ENCODE peak calls at places on chromosomes 4 and X, in six cellular contexts. O, Q, X, Z, S and I are unnamed samples.

GRCh38 chr4:105619193-105619931 is 66.9 kb downstream of the ARHGEF38 start:
- DNase-seq in O (no peak), Z (peak; percentile 73), S (no peak), X (peak; percentile 39), Q (no peak), I (no peak)

GRCh38 chrX:65127804-65128203 is 151.6 kb upstream of the ZC4H2 start:
- DNase-seq in Q (no peak), X (no peak), O (no peak), S (no peak), Z (no peak), I (no peak)

GRCh38 chrX:136260801-136261200 is 9.6 kb upstream of the MAP7D3 start:
- DNase-seq in Z (peak; percentile 87), Q (no peak), X (peak; percentile 54), S (no peak), O (no peak), I (peak; percentile 36)

GRCh38 chrX:3548743-3549441 is 164.6 kb downstream of the PRKX start:
- DNase-seq in O (peak; percentile 78), Z (peak; percentile 48), S (no peak), Q (no peak), X (peak; percentile 86), I (no peak)

GRCh38 chr4:108192056-108192455 is 23.3 kb upstream of the LEF1 start:
- DNase-seq in Q (no peak), O (no peak), X (no peak), S (no peak), Z (no peak), I (no peak)

GRCh38 chr4:53595204-53595603 is 3.9 kb upstream of the LNX1 start:
- DNase-seq in O (no peak), X (no peak), Q (no peak), S (no peak), Z (no peak), I (no peak)

GRCh38 chrX:51608071-51608470 is 10.6 kb downstream of the CENPVL3 start:
- DNase-seq in Q (no peak), S (no peak), X (peak; percentile 34), Z (no peak), O (no peak), I (no peak)

GRCh38 chr4:56681158-56681848 is at the start of gene HOPX:
- DNase-seq in O (no peak), Q (peak; percentile 17), S (no peak), Z (peak; percentile 86), X (peak; percentile 67), I (no peak)

GRCh38 chr4:67288964-67289363 is 256.3 kb downstream of the CENPC start:
- DNase-seq in S (peak; percentile 66), Q (peak; percentile 30), Z (peak; percentile 55), O (no peak), X (peak; percentile 15), I (no peak)

GRCh38 chr4:6917445-6918241 is 8.0 kb downstream of the TBC1D14 start:
- DNase-seq in Q (no peak), O (no peak), S (peak; percentile 36), X (peak; percentile 34), Z (peak; percentile 24), I (no peak)

GRCh38 chrX:107429090-107429489 is 20.4 kb upstream of the FRMPD3 start:
- DNase-seq in O (no peak), S (peak; percentile 15), X (peak; percentile 39), Q (no peak), Z (peak; percentile 37), I (no peak)

GRCh38 chrX:119622356-119623232 is 16.4 kb upstream of the NKRF start:
- DNase-seq in Q (no peak), X (peak; percentile 72), Z (no peak), S (no peak), O (no peak), I (no peak)

GRCh38 chr4:74451214-74451661 is 6.3 kb downstream of the AREG start:
- DNase-seq in X (peak; percentile 79), Q (no peak), O (no peak), S (no peak), Z (peak; percentile 85), I (no peak)

GRCh38 chr4:79445371-79445781 is 37.3 kb upstream of the GK2 start:
- DNase-seq in S (no peak), X (no peak), O (no peak), Z (no peak), Q (no peak), I (no peak)

GRCh38 chr4:57098415-57098814 is 11.8 kb downstream of the IGFBP7 start:
- DNase-seq in Z (no peak), S (no peak), O (no peak), Q (no peak), X (peak; percentile 31), I (no peak)

GRCh38 chr4:115234405-115235093 is 121.1 kb upstream of the NDST4 start:
- DNase-seq in O (no peak), S (peak; percentile 15), Q (no peak), X (no peak), Z (peak; percentile 42), I (no peak)

GRCh38 chrX:104370089-104370488 is 115.4 kb upstream of the ESX1 start:
- DNase-seq in S (peak; percentile 3), O (no peak), X (peak; percentile 14), Z (peak; percentile 85), Q (no peak), I (no peak)

GRCh38 chr4:55910140-55910539 is 38.6 kb upstream of the CEP135 start:
- DNase-seq in X (peak; percentile 46), S (no peak), Q (no peak), Z (peak; percentile 36), O (no peak), I (no peak)

GRCh38 chr4:13548059-13548983 is 4.0 kb upstream of the NKX3-2 start:
- DNase-seq in Q (no peak), Z (peak; percentile 22), S (peak; percentile 30), O (no peak), X (no peak), I (no peak)

GRCh38 chr4:8078109-8078494 is 80.5 kb downstream of the ABLIM2 start:
- DNase-seq in S (no peak), O (no peak), Z (no peak), Q (no peak), X (no peak), I (no peak)

GRCh38 chr4:20248155-20248558 is 3.5 kb upstream of the SLIT2 start:
- DNase-seq in Q (no peak), Z (peak; percentile 82), X (peak; percentile 84), O (peak; percentile 74), S (peak; percentile 31), I (peak; percentile 85)

GRCh38 chr4:89305028-89305427 is 2.6 kb downstream of the GPRIN3 start:
- DNase-seq in X (no peak), O (no peak), Z (no peak), Q (no peak), S (no peak), I (no peak)

GRCh38 chrX:106802388-106803275 is at the start of gene TBC1D8B:
- DNase-seq in Q (peak; percentile 48), S (peak; percentile 52), X (peak; percentile 94), Z (peak; percentile 94), O (peak; percentile 70), I (peak; percentile 72)

GRCh38 chr4:475962-476361 is 23.0 kb downstream of the ZNF721 start:
- DNase-seq in S (no peak), Q (no peak), O (no peak), Z (no peak), X (no peak), I (no peak)

GRCh38 chr4:1249148-1249730 is 309 bp upstream of the CTBP1 start:
- DNase-seq in X (peak; percentile 93), S (peak; percentile 78), Q (peak; percentile 71), Z (peak; percentile 78), O (peak; percentile 74), I (no peak)

GRCh38 chrX:53481816-53482485 is 47.8 kb upstream of the HSD17B10 start:
- DNase-seq in O (peak; percentile 28), S (peak; percentile 47), X (peak; percentile 69), Q (peak; percentile 10), Z (peak; percentile 81), I (peak; percentile 19)

GRCh38 chr4:87497141-87497540 is 32.0 kb downstream of the SPARCL1 start:
- DNase-seq in X (no peak), Q (no peak), S (peak; percentile 21), O (no peak), Z (peak; percentile 13), I (no peak)

GRCh38 chr4:140243345-140243753 is 89.4 kb upstream of the MAML3 start:
- DNase-seq in Q (no peak), S (no peak), O (no peak), X (no peak), Z (peak; percentile 75), I (no peak)

GRCh38 chrX:69222103-69223090 is 57.1 kb upstream of the PJA1 start:
- DNase-seq in Q (peak; percentile 66), Z (peak; percentile 83), S (peak; percentile 75), O (peak; percentile 25), X (peak; percentile 80), I (peak; percentile 17)

GRCh38 chr4:18012115-18012806 is 9.3 kb downstream of the LCORL start:
- DNase-seq in S (no peak), O (no peak), Q (no peak), X (peak; percentile 15), Z (no peak), I (no peak)

GRCh38 chr4:137705171-137705783 is 173.0 kb upstream of the PCDH18 start:
- DNase-seq in S (no peak), Z (no peak), O (peak; percentile 70), Q (no peak), X (peak; percentile 96), I (peak; percentile 92)

GRCh38 chrX:9619581-9619980 is 146.1 kb downstream of the GPR143 start:
- DNase-seq in Q (no peak), O (no peak), X (no peak), Z (no peak), S (no peak), I (no peak)

GRCh38 chrX:9627827-9628406 is 137.7 kb downstream of the GPR143 start:
- DNase-seq in Z (no peak), Q (no peak), O (no peak), X (peak; percentile 21), S (no peak), I (no peak)

GRCh38 chrX:9626379-9626778 is 139.3 kb downstream of the GPR143 start:
- DNase-seq in S (no peak), Z (peak; percentile 45), Q (no peak), O (no peak), X (no peak), I (no peak)

GRCh38 chrX:9622128-9622527 is 143.5 kb downstream of the GPR143 start:
- DNase-seq in Q (no peak), Z (no peak), X (no peak), S (no peak), O (no peak), I (no peak)
- TF ChIP-seq CTCF in Q (no peak), Z (no peak), X (no peak), S (no peak), O (no peak), I (no peak)

GRCh38 chr4:104394409-104394813 is 100.3 kb downstream of the CXXC4 start:
- DNase-seq in S (no peak), O (no peak), Q (no peak), X (no peak), Z (no peak), I (no peak)
- TF ChIP-seq CTCF in S (no peak), O (no peak), Q (no peak), X (no peak), Z (no peak), I (no peak)

GRCh38 chr4:70426789-70427188 is 29.0 kb downstream of the OPRPN start:
- DNase-seq in X (no peak), O (no peak), Q (no peak), S (no peak), Z (no peak), I (no peak)
- TF ChIP-seq CTCF in X (no peak), O (no peak), Q (no peak), S (no peak), Z (no peak), I (no peak)

GRCh38 chrX:102126863-102127262 is 1.4 kb downstream of the TCEAL2 start:
- DNase-seq in Q (no peak), X (no peak), O (no peak), Z (no peak), S (no peak), I (no peak)

GRCh38 chrX:102129473-102129872 is 4.0 kb downstream of the TCEAL2 start:
- DNase-seq in X (peak; percentile 6), Z (peak; percentile 41), Q (no peak), O (no peak), S (no peak), I (no peak)
- TF ChIP-seq CTCF in X (no peak), Z (peak; percentile 55), Q (peak; percentile 36), O (peak; percentile 42), S (no peak), I (peak; percentile 3)